ENCODE peak calls at places on chromosome 5, in four cellular contexts. J is NCI-H1092, L is mammary epithelial cell, F is heart left ventricle. I is an unnamed sample.
A peak's percentile ranks its signal among the peaks of the same experiment; 100 is the strongest.

GRCh38 chr5:32131604-32132003 is 42.5 kb downstream of the GOLPH3 start:
- DNase-seq in J (no peak), L (no peak), F (no peak), I (no peak)

GRCh38 chr5:51345106-51345505 is 38.1 kb upstream of the ISL1 start:
- DNase-seq in J (no peak), L (peak; percentile 1), F (no peak), I (peak; percentile 57)

GRCh38 chr5:110045153-110045552 is 355.4 kb downstream of the MAN2A1 start:
- DNase-seq in J (no peak), L (peak; percentile 4), F (no peak), I (peak; percentile 32)

GRCh38 chr5:151896041-151896691 is 28.5 kb downstream of the GLRA1 start:
- DNase-seq in J (no peak), L (peak; percentile 73), F (no peak), I (peak; percentile 56)

GRCh38 chr5:111635946-111636315 is 121.1 kb downstream of the NREP start:
- DNase-seq in J (no peak), L (no peak), F (no peak), I (no peak)

GRCh38 chr5:28408186-28408585 is 1369.8 kb upstream of the CDH9 start:
- DNase-seq in J (no peak), L (peak; percentile 87), F (no peak), I (peak; percentile 96)

GRCh38 chr5:83955916-83956315 is 235.3 kb upstream of the HAPLN1 start:
- DNase-seq in J (no peak), L (peak; percentile 56), F (no peak), I (peak; percentile 59)

GRCh38 chr5:23084815-23085214 is 231.7 kb upstream of the CDH12 start:
- DNase-seq in J (peak; percentile 4), L (no peak), F (no peak), I (no peak)

GRCh38 chr5:132498152-132498551 is 7.6 kb upstream of the IRF1 start:
- DNase-seq in J (no peak), L (peak; percentile 93), F (no peak), I (peak; percentile 56)

GRCh38 chr5:138963763-138964371 is 88.7 kb upstream of the LRRTM2 start:
- DNase-seq in J (no peak), L (no peak), F (no peak), I (no peak)

GRCh38 chr5:124371121-124371706 is 375.2 kb downstream of the ZNF608 start:
- DNase-seq in J (no peak), L (no peak), F (no peak), I (no peak)

GRCh38 chr5:74075900-74076484 is 450.0 kb downstream of the ARHGEF28 start:
- DNase-seq in J (no peak), L (peak; percentile 23), F (no peak), I (peak; percentile 83)

GRCh38 chr5:147461915-147462314 is 48.0 kb downstream of the DPYSL3 start:
- DNase-seq in J (no peak), L (no peak), F (no peak), I (no peak)

GRCh38 chr5:32522429-32523143 is 62.8 kb upstream of the SUB1 start:
- DNase-seq in J (no peak), L (no peak), F (no peak), I (peak; percentile 86)

GRCh38 chr5:140073296-140073695 is 30.2 kb upstream of the NRG2 start:
- DNase-seq in J (no peak), L (no peak), F (no peak), I (peak; percentile 45)

GRCh38 chr5:176632777-176633176 is 2.3 kb downstream of the EIF4E1B start:
- DNase-seq in J (no peak), L (no peak), F (no peak), I (no peak)

GRCh38 chr5:88889165-88890069 is 6.4 kb upstream of the MEF2C start:
- DNase-seq in J (peak; percentile 2), L (no peak), F (peak; percentile 81), I (peak; percentile 33)

GRCh38 chr5:124655211-124655880 is 91.1 kb downstream of the ZNF608 start:
- DNase-seq in J (peak; percentile 47), L (no peak), F (no peak), I (peak; percentile 59)

I was measured in PC-3.